ENCODE peak calls at places on chromosome 3, in nine cellular contexts. O is transverse colon, P is mammary epithelial cell, T is suprapubic skin, U is neuronal stem cell, M is heart right ventricle, E is psoas muscle, Q is ascending aorta, F is A673. V is an unnamed sample.

GRCh38 chr3:125110876-125111480 is 55.2 kb upstream of the HEG1 start:
- DNase-seq in O (no peak), P (no peak), T (no peak), U (no peak), M (no peak), E (no peak), Q (no peak), F (no peak), V (no peak)

GRCh38 chr3:100443690-100444089 is 42.4 kb downstream of the LNP1 start:
- DNase-seq in O (no peak), P (no peak), T (no peak), U (no peak), M (no peak), E (no peak), Q (no peak), F (no peak), V (no peak)

GRCh38 chr3:157447026-157447694 is 10.5 kb downstream of the PTX3 start:
- DNase-seq in O (no peak), P (peak; percentile 17), T (no peak), U (no peak), M (no peak), E (no peak), Q (no peak), F (peak; percentile 66), V (peak; percentile 76)

GRCh38 chr3:190192087-190192486 is 71.4 kb upstream of the P3H2 start:
- DNase-seq in O (no peak), P (no peak), T (no peak), U (no peak), M (no peak), E (no peak), Q (no peak), F (no peak), V (no peak)

GRCh38 chr3:117706037-117706436 is 996.5 kb downstream of the TUSC7 start:
- DNase-seq in O (no peak), P (peak; percentile 21), T (no peak), U (no peak), M (no peak), E (no peak), Q (no peak), F (no peak), V (peak; percentile 11)

GRCh38 chr3:143552851-143553250 is 295.4 kb downstream of the SLC9A9 start:
- DNase-seq in O (no peak), P (no peak), T (no peak), U (no peak), M (no peak), E (no peak), Q (no peak), F (no peak), V (no peak)

GRCh38 chr3:13115616-13115910 is 42.3 kb upstream of the IQSEC1 start:
- DNase-seq in O (no peak), P (no peak), T (no peak), U (no peak), M (no peak), E (no peak), Q (no peak), F (no peak), V (no peak)

GRCh38 chr3:61872077-61872706 is 310.8 kb downstream of the PTPRG start:
- DNase-seq in O (no peak), P (no peak), T (no peak), U (no peak), M (no peak), E (no peak), Q (no peak), F (no peak), V (peak; percentile 25)

GRCh38 chr3:192850501-192850981 is 67.1 kb downstream of the MB21D2 start:
- DNase-seq in O (peak; percentile 70), P (peak; percentile 93), T (no peak), U (no peak), M (no peak), E (no peak), Q (no peak), F (peak; percentile 31), V (no peak)

GRCh38 chr3:487580-487979 is 291.0 kb downstream of the CHL1 start:
- DNase-seq in O (no peak), P (peak; percentile 5), T (no peak), U (no peak), M (no peak), E (no peak), Q (no peak), F (no peak), V (no peak)

GRCh38 chr3:494190-494589 is 297.6 kb downstream of the CHL1 start:
- DNase-seq in O (no peak), P (no peak), T (no peak), U (no peak), M (no peak), E (no peak), Q (no peak), F (no peak), V (no peak)

GRCh38 chr3:492586-493296 is 296.2 kb downstream of the CHL1 start:
- DNase-seq in O (no peak), P (no peak), T (no peak), U (no peak), M (no peak), E (no peak), Q (no peak), F (no peak), V (no peak)
- H3K27ac ChIP-seq in O (no peak overlapping the region), P (no peak overlapping the region), T (no peak overlapping the region), U (no peak overlapping the region), M (no peak overlapping the region), E (no peak overlapping the region), Q (no peak overlapping the region), F (no peak overlapping the region), V (no peak overlapping the region)

GRCh38 chr3:160498202-160498601 is 48.6 kb upstream of the TRIM59 start:
- DNase-seq in O (no peak), P (no peak), T (no peak), U (no peak), M (no peak), E (no peak), Q (no peak), F (no peak), V (no peak)
- H3K36me3 ChIP-seq in O (peaks cover 26% of the 10 kb centered on the region), P (peaks cover 32% of the 10 kb centered on the region), T (peaks cover 32% of the 10 kb centered on the region), U (peaks cover 8% of the 10 kb centered on the region), M (peaks cover 54% of the 10 kb centered on the region), E (peaks cover 3% of the 10 kb centered on the region), Q (peaks cover 24% of the 10 kb centered on the region), F (peaks cover 18% of the 10 kb centered on the region), V (peaks cover 26% of the 10 kb centered on the region)

GRCh38 chr3:126197343-126197742 is 17.0 kb upstream of the ALDH1L1 start:
- DNase-seq in O (no peak), P (no peak), T (no peak), U (no peak), M (no peak), E (no peak), Q (no peak), F (no peak), V (no peak)
- H3K27ac ChIP-seq in O (no peak overlapping the region), P (no peak overlapping the region), T (no peak overlapping the region), U (no peak overlapping the region), M (no peak overlapping the region), E (peak overlapping the region; percentile 43), Q (peak overlapping the region; percentile 16), F (no peak overlapping the region), V (no peak overlapping the region)

GRCh38 chr3:184323696-184324095 is 9.3 kb downstream of the EIF4G1 start:
- DNase-seq in O (no peak), P (no peak), T (no peak), U (no peak), M (no peak), E (peak; percentile 86), Q (no peak), F (no peak), V (no peak)

GRCh38 chr3:184328516-184328915 is 8.9 kb upstream of the FAM131A start:
- DNase-seq in O (no peak), P (no peak), T (no peak), U (no peak), M (no peak), E (no peak), Q (no peak), F (no peak), V (no peak)

GRCh38 chr3:184325269-184325668 is 10.9 kb downstream of the EIF4G1 start:
- DNase-seq in O (no peak), P (no peak), T (no peak), U (no peak), M (no peak), E (no peak), Q (no peak), F (no peak), V (no peak)

GRCh38 chr3:184327171-184327570 is 10.2 kb upstream of the FAM131A start:
- DNase-seq in O (no peak), P (no peak), T (peak; percentile 72), U (no peak), M (no peak), E (no peak), Q (no peak), F (no peak), V (no peak)

GRCh38 chr3:184325715-184326114 is 11.3 kb downstream of the EIF4G1 start:
- DNase-seq in O (no peak), P (peak; percentile 48), T (no peak), U (no peak), M (no peak), E (no peak), Q (no peak), F (no peak), V (no peak)
- H3K36me3 ChIP-seq in O (peaks cover 100% of the 10 kb centered on the region), P (peaks cover 83% of the 10 kb centered on the region), T (peaks cover 100% of the 10 kb centered on the region), U (peaks cover 83% of the 10 kb centered on the region), M (peaks cover 100% of the 10 kb centered on the region), E (peaks cover 38% of the 10 kb centered on the region), Q (peaks cover 100% of the 10 kb centered on the region), F (peaks cover 100% of the 10 kb centered on the region), V (peaks cover 97% of the 10 kb centered on the region)

DNA sequence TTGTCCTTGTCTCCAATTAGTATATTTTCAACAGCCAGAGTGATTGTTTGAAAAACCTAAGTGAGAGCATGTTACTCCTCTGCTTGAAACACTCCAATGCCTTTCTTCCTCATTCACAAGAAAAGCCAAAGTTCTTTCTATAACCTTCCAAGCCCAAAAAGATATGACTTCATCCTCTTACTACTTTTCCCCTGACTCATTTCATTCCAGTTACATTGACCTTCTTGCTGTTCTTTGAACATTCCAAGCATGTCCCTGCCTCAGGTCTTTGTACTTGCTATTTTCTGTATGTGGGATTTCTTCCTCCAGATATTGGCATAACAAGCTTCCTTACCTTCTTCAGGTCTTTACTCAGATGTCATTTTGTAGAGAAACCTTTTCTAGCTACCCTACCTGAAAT is 28.3 kb downstream of the EHHADH start:
- DNase-seq in O (no peak), P (peak; percentile 31), T (no peak), U (no peak), M (no peak), E (no peak), Q (no peak), F (no peak), V (peak; percentile 37)
- H3K27ac ChIP-seq in O (no peak overlapping the region), P (no peak overlapping the region), T (no peak overlapping the region), U (no peak overlapping the region), M (no peak overlapping the region), E (no peak overlapping the region), Q (no peak overlapping the region), F (no peak overlapping the region), V (no peak overlapping the region)

GRCh38 chr3:134363381-134363755 is 10.9 kb downstream of the AMOTL2 start:
- DNase-seq in O (no peak), P (no peak), T (peak; percentile 57), U (no peak), M (no peak), E (no peak), Q (no peak), F (no peak), V (peak; percentile 31)
- H3K36me3 ChIP-seq in O (peaks cover 12% of the 10 kb centered on the region), P (peaks cover 59% of the 10 kb centered on the region), T (peaks cover 82% of the 10 kb centered on the region), U (peaks cover 86% of the 10 kb centered on the region), M (peaks cover 95% of the 10 kb centered on the region), E (peaks cover 4% of the 10 kb centered on the region), Q (peaks cover 73% of the 10 kb centered on the region), F (peaks cover 86% of the 10 kb centered on the region), V (peaks cover 46% of the 10 kb centered on the region)